ENCODE peak calls at places on chromosomes 6 and 20, in four cellular contexts. A is heart right ventricle, U is adrenal gland, X is KBM-7. T is an unnamed sample.

GRCh38 chr6:89375427-89375868 is 22.9 kb upstream of the UBE2J1 start:
- DNase-seq in X (peak), A (peak), U (peak), T (peak)

GRCh38 chr6:10080561-10080960 is 334.3 kb downstream of the TFAP2A start:
- DNase-seq in A (no peak), X (no peak), U (no peak), T (no peak)

GRCh38 chr20:13995841-13996240 is 525 bp downstream of the MACROD2 start:
- DNase-seq in X (no peak), A (peak), U (peak), T (no peak)

GRCh38 chr6:158595223-158595622 is 35.3 kb downstream of the TMEM181 start:
- DNase-seq in A (no peak), U (no peak), X (no peak), T (no peak)

GRCh38 chr20:64234291-64234791 is 21.2 kb upstream of the PCMTD2 start:
- DNase-seq in U (no peak), X (no peak), A (no peak), T (no peak)

GRCh38 chr6:9161731-9162130 is 726.4 kb upstream of the SLC35B3 start:
- DNase-seq in A (no peak), X (no peak), U (no peak), T (no peak)

GRCh38 chr6:170172825-170173231 is 118.0 kb downstream of the DLL1 start:
- DNase-seq in A (no peak), U (no peak), X (no peak), T (no peak)

GRCh38 chr6:85802162-85802561 is 159.5 kb upstream of the SYNCRIP start:
- DNase-seq in A (no peak), X (no peak), U (no peak), T (no peak)

GRCh38 chr6:139262519-139263300 is 29.1 kb downstream of the TXLNB start:
- DNase-seq in A (no peak), U (no peak), X (no peak), T (no peak)

GRCh38 chr6:68497927-68498326 is 137.2 kb upstream of the ADGRB3 start:
- DNase-seq in U (no peak), A (no peak), X (no peak), T (no peak)

GRCh38 chr6:165987483-165988305 is 180.0 kb downstream of the TBXT start:
- DNase-seq in U (peak), X (no peak), A (peak), T (no peak)

GRCh38 chr6:3444276-3445088 is 12.4 kb downstream of the SLC22A23 start:
- DNase-seq in A (no peak), X (no peak), U (no peak), T (no peak)

GRCh38 chr6:10792101-10792500 is 44.5 kb downstream of the TMEM14B start:
- DNase-seq in A (no peak), U (no peak), X (no peak), T (no peak)

GRCh38 chr6:150001295-150001990 is 23.9 kb downstream of the RAET1L start:
- DNase-seq in X (no peak), U (no peak), A (no peak), T (no peak)

GRCh38 chr6:53527249-53527765 is 17.6 kb downstream of the GCLC start:
- DNase-seq in A (no peak), U (no peak), X (no peak), T (no peak)

GRCh38 chr6:159996087-159996622 is 27.3 kb downstream of the IGF2R start:
- DNase-seq in U (no peak), A (no peak), X (no peak), T (no peak)

GRCh38 chr6:169188051-169188863 is 65.4 kb downstream of the THBS2 start:
- DNase-seq in U (no peak), X (no peak), A (no peak), T (no peak)

GRCh38 chr6:170553686-170554085 is 483 bp upstream of the TBP start:
- DNase-seq in A (no peak), U (peak), X (no peak), T (no peak)

GRCh38 chr6:108944707-108945685 is 96.8 kb downstream of the ARMC2 start:
- DNase-seq in X (no peak), A (peak), U (peak), T (no peak)

GRCh38 chr6:22149081-22149480 is 147.8 kb downstream of the PRL start:
- DNase-seq in A (no peak), U (no peak), X (no peak), T (no peak)

GRCh38 chr20:45283529-45284065 is 23.0 kb upstream of the RBPJL start:
- DNase-seq in A (no peak), X (no peak), U (no peak), T (no peak)

GRCh38 chr20:57027752-57028151 is 238.7 kb downstream of the BMP7 start:
- DNase-seq in A (no peak), X (no peak), U (no peak), T (no peak)

GRCh38 chr6:11761744-11762620 is 16.6 kb downstream of the ADTRP start:
- DNase-seq in U (no peak), X (no peak), A (no peak), T (no peak)

GRCh38 chr6:158383542-158383941 is 71.3 kb downstream of the TULP4 start:
- DNase-seq in A (no peak), X (no peak), U (no peak), T (no peak)

GRCh38 chr20:45985573-45985972 is 13.6 kb upstream of the ZNF335 start:
- DNase-seq in X (peak), U (no peak), A (no peak), T (peak)

GRCh38 chr6:105994522-105995402 is 91.4 kb upstream of the PRDM1 start:
- DNase-seq in X (peak), U (peak), A (peak), T (peak)